ENCODE peak calls at places on chromosome 1, in five cellular contexts. C is stimulated activated CD4-positive, alpha-beta T cell treated with anti-CD3 and anti-CD28 coated beads, Interleukin-1b, Interleukin-23, amount 100 ng/mL, for 1 hour; N is neuronal stem cell; V is GM10248; X is PC-3. I is an unnamed sample.

GRCh38 chr1:202029171-202029665 is 18.8 kb downstream of the ELF3 start:
- DNase-seq in C (no peak), N (no peak), V (no peak), X (peak), I (peak)

GRCh38 chr1:219834247-219834917 is 94.0 kb downstream of the SLC30A10 start:
- DNase-seq in C (no peak), N (no peak), V (no peak), X (no peak), I (peak)

GRCh38 chr1:19877821-19878636 is 4.2 kb upstream of the OTUD3 start:
- DNase-seq in C (no peak), N (no peak), V (no peak), X (no peak), I (peak)

GRCh38 chr1:179121159-179121938 is 39.5 kb downstream of the TOR3A start:
- DNase-seq in C (peak), N (no peak), V (peak), X (peak), I (no peak)

GRCh38 chr1:115088115-115088794 is 1.0 kb downstream of the TSPAN2 start:
- DNase-seq in C (no peak), N (no peak), V (no peak), X (no peak), I (no peak)

GRCh38 chr1:21685944-21686678 is 17.0 kb upstream of the RAP1GAP start:
- DNase-seq in C (no peak), N (no peak), V (no peak), X (no peak), I (no peak)

GRCh38 chr1:93746009-93746408 is 64.4 kb upstream of the BCAR3 start:
- DNase-seq in C (no peak), N (no peak), V (no peak), X (no peak), I (no peak)

GRCh38 chr1:166235728-166236127 is 68.9 kb upstream of the FAM78B start:
- DNase-seq in C (no peak), N (no peak), V (no peak), X (no peak), I (no peak)

GRCh38 chr1:167442142-167442848 is 76.0 kb downstream of the CD247 start:
- DNase-seq in C (peak), N (peak), V (peak), X (peak), I (peak)

GRCh38 chr1:172356620-172357019 is 63.9 kb upstream of the C1orf105 start:
- DNase-seq in C (no peak), N (no peak), V (no peak), X (peak), I (no peak)

GRCh38 chr1:57208903-57209302 is 215.0 kb downstream of the DAB1 start:
- DNase-seq in C (no peak), N (no peak), V (no peak), X (no peak), I (no peak)

GRCh38 chr1:161076410-161076809 is 6.7 kb upstream of the ARHGAP30 start:
- DNase-seq in C (no peak), N (no peak), V (no peak), X (no peak), I (no peak)